ENCODE peak calls at places on chromosome 22, in eight cellular contexts. M, C, X, E, B, V, J and G are unnamed samples.

GRCh38 chr22:32531228-32531627 is 56.6 kb downstream of the FBXO7 start:
- DNase-seq in E (no peak), X (no peak), C (no peak), V (no peak), B (no peak), J (no peak), M (peak; percentile 73), G (no peak)

GRCh38 chr22:37416806-37417205 is 10.5 kb downstream of the ELFN2 start:
- DNase-seq in B (no peak), J (peak; percentile 58), C (peak; percentile 66), E (no peak), X (no peak), V (no peak), M (no peak), G (peak; percentile 40)

GRCh38 chr22:29195118-29195963 is 10.4 kb upstream of the EMID1 start:
- DNase-seq in V (no peak), X (no peak), J (no peak), M (no peak), B (no peak), E (no peak), C (peak; percentile 73), G (no peak)

GRCh38 chr22:36781656-36782627 is 6.0 kb upstream of the IFT27 start:
- DNase-seq in V (peak; percentile 84), E (peak; percentile 71), B (peak; percentile 89), X (no peak), J (peak; percentile 93), C (peak; percentile 86), M (peak; percentile 76), G (peak; percentile 53)

GRCh38 chr22:37177221-37177620 is 10.8 kb downstream of the C1QTNF6 start:
- DNase-seq in C (no peak), E (no peak), J (no peak), X (no peak), V (no peak), B (no peak), M (no peak), G (no peak)

GRCh38 chr22:36339171-36340065 is 48.3 kb downstream of the MYH9 start:
- DNase-seq in V (no peak), X (no peak), C (no peak), E (no peak), M (peak; percentile 88), B (no peak), J (no peak), G (no peak)

GRCh38 chr22:40757071-40757470 is 62.1 kb downstream of the SLC25A17 start:
- DNase-seq in M (peak; percentile 44), B (no peak), X (no peak), V (no peak), C (no peak), J (no peak), E (no peak), G (no peak)

GRCh38 chr22:26648011-26648497 is 9.3 kb upstream of the MIAT start:
- DNase-seq in J (peak; percentile 83), V (peak; percentile 32), E (peak; percentile 79), X (no peak), B (peak; percentile 89), C (peak; percentile 39), M (no peak), G (peak; percentile 79)

GRCh38 chr22:26541167-26541819 is 29.0 kb upstream of the TFIP11 start:
- DNase-seq in V (no peak), X (no peak), J (no peak), B (no peak), M (no peak), C (no peak), E (no peak), G (no peak)

GRCh38 chr22:26619510-26619909 is 1.7 kb upstream of the CRYBB1 start:
- DNase-seq in V (no peak), E (no peak), C (no peak), J (no peak), X (no peak), M (no peak), B (no peak), G (no peak)

GRCh38 chr22:22210375-22210774 is 34.2 kb upstream of the VPREB1 start:
- DNase-seq in B (no peak), J (no peak), V (no peak), X (no peak), M (peak; percentile 33), C (no peak), E (peak; percentile 41), G (no peak)

GRCh38 chr22:40509401-40510134 is 127.0 kb downstream of the MRTFA start:
- DNase-seq in B (no peak), C (no peak), J (no peak), E (no peak), V (no peak), M (peak; percentile 96), X (no peak), G (no peak)

GRCh38 chr22:37121887-37122591 is 12.5 kb upstream of the TMPRSS6 start:
- DNase-seq in E (peak; percentile 76), X (no peak), M (peak; percentile 15), J (peak; percentile 89), V (peak; percentile 97), B (peak; percentile 37), C (peak; percentile 48), G (peak; percentile 79)

GRCh38 chr22:28143206-28143605 is 224.2 kb upstream of the PITPNB start:
- DNase-seq in C (no peak), E (no peak), V (no peak), X (no peak), J (no peak), B (no peak), M (peak; percentile 67), G (no peak)

GRCh38 chr22:37186228-37186996 is 1.6 kb downstream of the C1QTNF6 start:
- DNase-seq in J (peak; percentile 81), V (peak; percentile 79), B (peak; percentile 87), M (peak; percentile 82), E (peak; percentile 68), X (no peak), C (peak; percentile 85), G (peak; percentile 99)

GRCh38 chr22:30408388-30409101 is 11.7 kb downstream of the SEC14L2 start:
- DNase-seq in C (no peak), M (peak; percentile 46), J (no peak), E (no peak), B (no peak), V (no peak), X (no peak), G (no peak)

GRCh38 chr22:23696326-23696851 is 5.6 kb downstream of the RGL4 start:
- DNase-seq in C (no peak), J (peak; percentile 86), V (peak; percentile 91), B (no peak), X (no peak), E (no peak), M (peak; percentile 11), G (peak; percentile 95)
- H3K4me3 ChIP-seq in C (no peak overlapping the region), J (peak overlapping the region; percentile 67), V (peak overlapping the region; percentile 71), B (no peak overlapping the region), X (no peak overlapping the region), E (no peak overlapping the region), M (no peak overlapping the region), G (peak overlapping the region; percentile 59)

DNA sequence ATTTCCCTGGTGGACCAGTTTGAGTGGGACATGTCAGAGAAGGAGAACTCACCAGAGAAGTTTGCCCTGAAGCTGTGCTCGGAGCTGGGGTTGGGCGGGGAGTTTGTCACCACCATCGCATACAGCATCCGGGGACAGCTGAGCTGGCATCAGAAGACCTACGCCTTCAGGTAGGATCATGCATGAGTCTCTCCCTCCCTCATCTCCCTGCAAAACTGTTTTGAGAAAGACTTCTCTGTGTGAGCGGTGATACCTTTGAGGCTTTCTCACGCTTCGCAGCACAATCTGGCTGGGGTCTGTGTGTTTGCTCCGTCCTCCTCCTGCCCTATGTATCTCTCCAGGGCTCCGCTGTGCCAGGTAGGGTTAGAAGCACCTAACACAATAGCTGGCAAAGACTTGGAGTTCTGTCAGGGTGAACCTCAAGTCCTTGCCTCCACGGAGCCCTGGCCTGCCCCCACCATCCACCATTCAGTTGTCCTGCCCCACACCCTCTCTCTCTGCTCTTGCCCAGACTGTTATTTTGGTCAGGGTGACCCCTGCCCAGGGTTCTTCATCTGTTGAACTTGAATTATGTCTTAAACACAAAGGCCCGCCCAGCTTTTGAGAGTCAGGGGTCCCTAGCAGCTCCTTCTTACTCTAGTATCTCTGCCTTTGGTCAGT is 13.4 kb downstream of the DERL3 start:
- DNase-seq in M (no peak), C (no peak), V (no peak), B (no peak), X (no peak), E (no peak), J (no peak), G (no peak)
- H3K4me3 ChIP-seq in M (no peak overlapping the region), C (no peak overlapping the region), V (no peak overlapping the region), B (no peak overlapping the region), X (no peak overlapping the region), E (no peak overlapping the region), J (no peak overlapping the region), G (no peak overlapping the region)

DNA sequence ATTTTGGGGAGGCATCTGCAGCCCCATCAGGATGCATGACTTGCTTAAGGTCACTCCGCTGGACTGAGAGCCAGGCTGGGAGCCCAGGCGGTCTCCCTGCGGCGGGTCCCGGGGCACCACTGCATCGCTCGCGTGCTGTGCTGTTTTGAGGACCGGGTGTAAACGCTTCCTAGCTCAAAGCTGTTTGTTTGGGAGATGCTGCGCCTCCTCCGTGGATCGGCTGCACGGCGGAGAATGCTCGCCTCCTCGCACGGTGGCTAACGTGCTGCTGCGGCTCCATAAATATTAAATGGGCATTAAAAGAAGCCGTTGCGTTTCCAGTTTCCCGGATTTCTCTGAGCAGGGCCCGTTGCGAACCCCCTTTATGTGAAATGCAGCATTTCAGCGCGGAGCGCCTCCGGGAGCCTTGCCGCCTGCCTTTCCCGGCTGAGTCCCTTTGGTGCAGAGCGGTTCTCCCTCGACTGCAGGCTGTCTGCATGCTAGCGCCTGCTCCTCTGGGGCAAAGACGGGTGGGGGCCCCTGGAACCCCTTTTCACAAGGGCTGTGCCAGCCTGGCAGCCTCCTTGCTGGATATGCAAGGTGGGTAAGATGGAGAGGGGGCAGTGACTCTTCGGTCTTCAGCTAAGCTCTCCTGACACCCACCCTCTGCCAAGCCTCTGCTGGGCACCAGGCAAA is 9.3 kb downstream of the MPPED1 start:
- DNase-seq in X (no peak), V (no peak), M (no peak), C (no peak), J (no peak), B (no peak), E (no peak), G (no peak)
- H3K4me3 ChIP-seq in X (no peak overlapping the region), V (no peak overlapping the region), M (no peak overlapping the region), C (no peak overlapping the region), J (no peak overlapping the region), B (no peak overlapping the region), E (no peak overlapping the region), G (no peak overlapping the region)

DNA sequence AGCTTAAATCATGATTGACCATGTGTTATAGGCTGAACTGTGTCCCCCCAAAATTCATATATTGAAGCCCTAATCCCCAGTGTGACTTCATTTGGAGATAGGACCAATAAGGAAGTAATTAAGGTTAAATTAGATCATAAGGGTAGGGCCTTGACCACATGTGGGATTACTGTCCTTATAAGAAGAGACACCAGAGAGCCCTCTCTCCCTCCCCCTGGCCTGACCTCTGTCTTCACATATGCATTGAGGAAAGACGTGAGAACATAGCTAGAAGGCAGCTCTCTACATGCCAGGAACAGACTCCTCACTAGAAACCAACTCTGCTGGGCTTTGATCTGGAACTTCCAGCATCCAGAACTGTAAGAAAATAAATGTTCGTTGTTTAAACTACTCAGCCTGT is 13.6 kb upstream of the NUP50 start:
- DNase-seq in M (peak; percentile 35), E (no peak), J (no peak), V (no peak), C (no peak), B (no peak), X (peak; percentile 58), G (no peak)
- H3K4me3 ChIP-seq in M (no peak overlapping the region), E (no peak overlapping the region), J (no peak overlapping the region), V (no peak overlapping the region), C (no peak overlapping the region), B (no peak overlapping the region), X (no peak overlapping the region), G (no peak overlapping the region)